ENCODE peak calls at places on chromosomes 11 and 22, in four cellular contexts. Q is posterior cingulate gyrus, S is left ventricle myocardium inferior, L is kidney tubule cell. Y is an unnamed sample.

GRCh38 chr11:130773436-130773835 is 142.8 kb downstream of the SNX19 start:
- DNase-seq in Q (no peak), S (no peak), L (no peak), Y (no peak)

GRCh38 chr22:49398115-49398514 is 429.6 kb downstream of the BRD1 start:
- DNase-seq in Q (no peak), S (no peak), L (no peak), Y (no peak)

GRCh38 chr22:40960137-40960536 is 9.0 kb downstream of the RBX1 start:
- DNase-seq in Q (no peak), S (no peak), L (peak), Y (no peak)

GRCh38 chr11:65743928-65744698 is 23.5 kb upstream of the RNASEH2C start:
- DNase-seq in Q (no peak), S (no peak), L (peak), Y (no peak)

GRCh38 chr22:49966716-49967332 is 6.3 kb downstream of the PIM3 start:
- DNase-seq in Q (peak), S (peak), L (no peak), Y (peak)

GRCh38 chr11:104792861-104793260 is 105.4 kb downstream of the CASP12 start:
- DNase-seq in Q (no peak), S (no peak), L (no peak), Y (no peak)

GRCh38 chr11:124277809-124278208 is 21.6 kb downstream of the OR8G5 start:
- DNase-seq in Q (no peak), S (no peak), L (no peak), Y (no peak)

GRCh38 chr11:74822187-74822586 is 73.5 kb downstream of the RNF169 start:
- DNase-seq in Q (no peak), S (no peak), L (no peak), Y (no peak)

GRCh38 chr22:30265851-30266444 is 703 bp downstream of the OSM start:
- DNase-seq in Q (no peak), S (peak), L (no peak), Y (no peak)

GRCh38 chr11:4991066-4991465 is 3.6 kb upstream of the OR51L1 start:
- DNase-seq in Q (no peak), S (no peak), L (no peak), Y (no peak)

GRCh38 chr11:120959189-120959588 is 64.7 kb upstream of the TBCEL start:
- DNase-seq in Q (no peak), S (no peak), L (no peak), Y (no peak)